ENCODE peak calls at places on chromosome 15, in six cellular contexts. T, J, D, I, W and Q are unnamed samples.
A peak's percentile ranks its signal among the peaks of the same experiment; 100 is the strongest.

GRCh38 chr15:98952381-98952803 is 55.2 kb downstream of the PGPEP1L start:
- DNase-seq in T (no peak), J (no peak), D (no peak), I (peak; percentile 6), W (no peak), Q (no peak)

GRCh38 chr15:77577350-77577749 is 55.4 kb downstream of the LINGO1 start:
- DNase-seq in T (no peak), J (peak; percentile 19), D (no peak), I (no peak), W (no peak), Q (no peak)

GRCh38 chr15:60179786-60180391 is 175.8 kb downstream of the FOXB1 start:
- DNase-seq in T (peak; percentile 28), J (peak; percentile 66), D (no peak), I (peak; percentile 59), W (peak; percentile 50), Q (no peak)

GRCh38 chr15:33454346-33454745 is 143.6 kb downstream of the RYR3 start:
- DNase-seq in T (no peak), J (no peak), D (no peak), I (no peak), W (peak; percentile 71), Q (no peak)

GRCh38 chr15:83380682-83381081 is 66.5 kb upstream of the SH3GL3 start:
- DNase-seq in T (peak; percentile 7), J (peak; percentile 80), D (no peak), I (peak; percentile 52), W (peak; percentile 69), Q (no peak)

GRCh38 chr15:30984542-30984941 is 6.9 kb downstream of the MTMR10 start:
- DNase-seq in T (no peak), J (no peak), D (no peak), I (no peak), W (peak; percentile 26), Q (no peak)

GRCh38 chr15:68620721-68621528 is 42.1 kb downstream of the CORO2B start:
- DNase-seq in T (peak; percentile 95), J (no peak), D (peak; percentile 96), I (peak; percentile 95), W (no peak), Q (no peak)

GRCh38 chr15:69798481-69799315 is 299.0 kb downstream of the TLE3 start:
- DNase-seq in T (no peak), J (no peak), D (peak; percentile 42), I (peak; percentile 70), W (peak; percentile 62), Q (no peak)

GRCh38 chr15:28022181-28022580 is 76.9 kb downstream of the OCA2 start:
- DNase-seq in T (no peak), J (no peak), D (no peak), I (no peak), W (no peak), Q (no peak)